ENCODE peak calls at places on chromosomes 12 and 14, in four cellular contexts. One of them, this sample, is unnamed.

GRCh38 chr14:63039800-63040380 is 5.4 kb downstream of the KCNH5 start:
- DNase-seq in H1: no peak
- DNase-seq in trophoblast cell: peak; percentile 58
- DNase-seq in mesendoderm: peak; percentile 86
- DNase-seq in this sample: no peak

GRCh38 chr12:6965026-6965661 is 5.3 kb downstream of the PHB2 start:
- DNase-seq in mesendoderm: peak; percentile 94
- DNase-seq in trophoblast cell: peak; percentile 91
- DNase-seq in H1: peak; percentile 88
- DNase-seq in this sample: peak; percentile 93

GRCh38 chr14:100548939-100549338 is 38.3 kb downstream of the BEGAIN start:
- DNase-seq in mesendoderm: no peak
- DNase-seq in H1: no peak
- DNase-seq in trophoblast cell: no peak
- DNase-seq in this sample: no peak

GRCh38 chr12:42396473-42397259 is 70.7 kb downstream of the PPHLN1 start:
- DNase-seq in mesendoderm: no peak
- DNase-seq in H1: no peak
- DNase-seq in trophoblast cell: no peak
- DNase-seq in this sample: no peak

GRCh38 chr12:53062977-53063707 is 13.3 kb downstream of the TNS2 start:
- DNase-seq in mesendoderm: no peak
- DNase-seq in H1: no peak
- DNase-seq in trophoblast cell: peak; percentile 43
- DNase-seq in this sample: no peak

GRCh38 chr14:99524804-99525698 is 43.8 kb downstream of the CCNK start:
- DNase-seq in trophoblast cell: no peak
- DNase-seq in H1: no peak
- DNase-seq in mesendoderm: peak; percentile 72
- DNase-seq in this sample: no peak

GRCh38 chr12:100493371-100494012 is 19.8 kb downstream of the NR1H4 start:
- DNase-seq in trophoblast cell: no peak
- DNase-seq in H1: no peak
- DNase-seq in mesendoderm: no peak
- DNase-seq in this sample: no peak

GRCh38 chr14:71684323-71684722 is 247.9 kb upstream of the RGS6 start:
- DNase-seq in H1: no peak
- DNase-seq in trophoblast cell: no peak
- DNase-seq in mesendoderm: no peak
- DNase-seq in this sample: no peak

GRCh38 chr12:109458771-109459208 is 18.3 kb downstream of the KCTD10 start:
- DNase-seq in H1: no peak
- DNase-seq in mesendoderm: peak; percentile 66
- DNase-seq in trophoblast cell: no peak
- DNase-seq in this sample: peak; percentile 80

GRCh38 chr12:109460538-109460937 is 16.6 kb downstream of the KCTD10 start:
- DNase-seq in mesendoderm: no peak
- DNase-seq in H1: no peak
- DNase-seq in trophoblast cell: no peak
- DNase-seq in this sample: no peak

GRCh38 chr12:109455706-109456105 is 21.4 kb downstream of the KCTD10 start:
- DNase-seq in mesendoderm: no peak
- DNase-seq in trophoblast cell: no peak
- DNase-seq in H1: no peak
- DNase-seq in this sample: no peak

GRCh38 chr12:109459247-109459646 is 17.9 kb downstream of the KCTD10 start:
- DNase-seq in H1: no peak
- DNase-seq in mesendoderm: no peak
- DNase-seq in trophoblast cell: no peak
- DNase-seq in this sample: no peak

DNA sequence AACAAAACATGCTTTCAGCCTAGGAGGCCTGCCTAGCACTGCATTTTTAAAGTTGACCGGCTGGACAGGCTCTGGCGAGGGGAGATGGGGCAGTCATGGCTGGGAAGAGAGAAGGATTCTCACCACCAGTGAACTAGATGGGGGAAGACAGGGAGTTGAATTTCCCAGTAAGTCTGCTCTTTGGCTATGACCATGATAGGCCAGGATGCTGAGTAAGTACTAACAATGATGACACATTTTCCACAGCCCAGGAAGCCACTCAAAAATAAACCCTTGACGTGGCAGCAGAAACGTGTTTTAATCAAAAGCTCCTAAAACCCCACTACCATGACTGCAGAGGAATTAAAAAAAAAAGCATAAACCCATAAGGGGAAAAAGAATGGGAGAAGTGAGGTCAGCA is 19.0 kb downstream of the KCTD10 start:
- DNase-seq in trophoblast cell: no peak
- DNase-seq in mesendoderm: no peak
- DNase-seq in H1: no peak
- DNase-seq in this sample: no peak
- H3K79me2 ChIP-seq in trophoblast cell: peaks cover 17% of the 10 kb centered on the region
- H3K79me2 ChIP-seq in mesendoderm: peaks cover 36% of the 10 kb centered on the region
- H3K79me2 ChIP-seq in H1: peaks cover 9% of the 10 kb centered on the region
- H3K79me2 ChIP-seq in this sample: peaks cover 5% of the 10 kb centered on the region

DNA sequence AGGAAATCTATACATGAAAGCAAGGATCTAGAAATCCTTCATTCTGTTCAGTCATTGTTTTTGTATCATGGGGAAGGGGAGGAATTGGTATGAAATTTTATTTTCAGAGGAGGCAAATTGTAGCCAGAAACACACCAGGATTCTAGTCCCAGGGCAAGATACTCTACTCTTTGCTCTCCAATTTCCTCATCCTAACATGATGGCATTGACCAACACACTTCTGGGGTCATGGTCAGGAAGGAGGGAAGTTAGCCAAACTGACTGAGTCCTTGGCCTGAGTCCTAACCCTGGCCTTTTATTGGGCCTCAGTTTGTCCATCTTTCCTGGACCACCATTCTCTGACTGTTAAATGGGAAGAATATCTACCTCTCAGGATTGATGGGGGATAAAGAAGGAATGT is 65.5 kb downstream of the BBS10 start:
- DNase-seq in mesendoderm: no peak
- DNase-seq in H1: no peak
- DNase-seq in trophoblast cell: no peak
- DNase-seq in this sample: no peak
- H2AK5ac ChIP-seq in mesendoderm: no peak overlapping the region
- H2AK5ac ChIP-seq in H1: no peak overlapping the region
- H2AK5ac ChIP-seq in trophoblast cell: no peak overlapping the region
- H2AK5ac ChIP-seq in this sample: no peak overlapping the region

GRCh38 chr14:103330536-103330935 is 3.5 kb upstream of the EIF5 start:
- DNase-seq in H1: no peak
- DNase-seq in mesendoderm: no peak
- DNase-seq in trophoblast cell: no peak
- DNase-seq in this sample: no peak

GRCh38 chr14:103336191-103336590 is 2.2 kb downstream of the EIF5 start:
- DNase-seq in trophoblast cell: no peak
- DNase-seq in H1: no peak
- DNase-seq in mesendoderm: no peak
- DNase-seq in this sample: no peak

GRCh38 chr14:103334644-103335603 is 887 bp downstream of the EIF5 start:
- DNase-seq in H1: no peak
- DNase-seq in trophoblast cell: peak; percentile 65
- DNase-seq in mesendoderm: peak; percentile 63
- DNase-seq in this sample: no peak

GRCh38 chr14:103332143-103332919 is 1.7 kb upstream of the EIF5 start:
- DNase-seq in mesendoderm: no peak
- DNase-seq in H1: no peak
- DNase-seq in trophoblast cell: no peak
- DNase-seq in this sample: no peak

GRCh38 chr14:103333754-103334643 is at the start of gene EIF5:
- DNase-seq in H1: peak; percentile 98
- DNase-seq in trophoblast cell: peak; percentile 99
- DNase-seq in mesendoderm: peak; percentile 99
- DNase-seq in this sample: peak; percentile 98
- H3K79me2 ChIP-seq in H1: peaks cover 8% of the 10 kb centered on the region
- H3K79me2 ChIP-seq in trophoblast cell: peaks cover 16% of the 10 kb centered on the region
- H3K79me2 ChIP-seq in mesendoderm: peaks cover 24% of the 10 kb centered on the region
- H3K79me2 ChIP-seq in this sample: peaks cover 7% of the 10 kb centered on the region

GRCh38 chr12:119869720-119870119 is 7.4 kb downstream of the CIT start:
- DNase-seq in mesendoderm: no peak
- DNase-seq in trophoblast cell: peak; percentile 27
- DNase-seq in H1: no peak
- DNase-seq in this sample: no peak

GRCh38 chr12:119870462-119870861 is 6.7 kb downstream of the CIT start:
- DNase-seq in trophoblast cell: no peak
- DNase-seq in H1: no peak
- DNase-seq in mesendoderm: no peak
- DNase-seq in this sample: no peak

GRCh38 chr12:119864591-119864990 is 12.5 kb downstream of the CIT start:
- DNase-seq in trophoblast cell: no peak
- DNase-seq in H1: no peak
- DNase-seq in mesendoderm: no peak
- DNase-seq in this sample: no peak

DNA sequence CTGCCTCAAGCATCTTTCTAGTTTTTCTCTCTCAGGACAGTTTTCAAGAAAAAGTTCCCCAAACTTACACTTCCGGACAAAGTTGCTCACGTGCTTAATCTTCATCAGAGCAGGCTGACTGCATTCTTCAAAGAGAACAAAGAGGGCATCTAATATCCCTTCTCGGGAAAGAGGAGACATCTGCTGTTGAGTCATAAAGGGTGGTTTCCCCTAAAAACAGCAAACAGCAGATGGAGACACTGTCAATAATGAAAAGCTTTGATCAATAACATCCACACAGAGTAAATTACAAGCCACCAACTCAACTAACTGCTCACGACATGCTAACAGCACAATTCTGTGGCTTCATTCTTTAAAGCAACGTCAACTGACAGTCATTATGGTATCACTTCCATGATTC is 8.1 kb downstream of the CIT start:
- DNase-seq in trophoblast cell: no peak
- DNase-seq in H1: no peak
- DNase-seq in mesendoderm: no peak
- DNase-seq in this sample: no peak
- H2AK5ac ChIP-seq in trophoblast cell: no peak overlapping the region
- H2AK5ac ChIP-seq in H1: no peak overlapping the region
- H2AK5ac ChIP-seq in mesendoderm: no peak overlapping the region
- H2AK5ac ChIP-seq in this sample: no peak overlapping the region

DNA sequence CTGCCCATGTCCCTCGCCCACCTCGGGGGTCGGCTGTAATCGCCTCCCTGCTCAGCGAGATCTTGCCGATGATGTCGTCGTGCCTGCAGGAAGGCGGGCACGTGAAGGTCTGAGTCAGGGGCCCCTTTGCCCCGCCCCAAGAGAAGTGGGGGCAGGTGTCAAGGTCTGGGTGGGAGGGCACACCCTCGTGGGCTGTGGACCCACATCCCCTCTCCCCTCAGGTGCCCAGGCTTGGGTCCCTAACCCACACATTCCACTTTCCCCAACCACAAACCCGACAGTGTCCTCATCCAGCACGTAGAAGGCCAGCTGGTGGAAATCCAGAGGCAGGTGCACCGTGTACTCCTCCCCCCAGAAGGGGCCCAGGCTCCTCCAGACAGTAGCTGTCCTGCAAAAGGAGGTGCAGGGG is 7.8 kb downstream of the RASAL1 start:
- DNase-seq in mesendoderm: no peak
- DNase-seq in H1: no peak
- DNase-seq in trophoblast cell: no peak
- DNase-seq in this sample: no peak
- H3K79me2 ChIP-seq in mesendoderm: no peaks in the 10 kb centered on the region
- H3K79me2 ChIP-seq in H1: no peaks in the 10 kb centered on the region
- H3K79me2 ChIP-seq in trophoblast cell: no peaks in the 10 kb centered on the region
- H3K79me2 ChIP-seq in this sample: no peaks in the 10 kb centered on the region

DNA sequence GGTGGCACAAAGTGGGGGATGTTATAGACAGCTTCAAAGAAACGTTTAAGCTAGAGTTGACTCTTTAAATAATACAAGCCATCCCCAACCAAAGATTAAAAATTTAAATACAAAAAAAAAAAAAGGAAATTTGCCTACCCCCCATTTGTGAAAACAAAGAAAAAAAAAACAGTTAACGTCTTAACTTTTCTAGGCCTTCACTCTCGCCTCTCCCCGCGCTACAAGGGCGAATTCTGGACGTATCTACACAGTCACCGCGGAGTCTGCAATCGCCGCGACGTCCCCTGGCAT is 528 bp upstream of the NUDT4 start:
- DNase-seq in H1: no peak
- DNase-seq in mesendoderm: no peak
- DNase-seq in trophoblast cell: no peak
- DNase-seq in this sample: no peak
- H2AK5ac ChIP-seq in H1: no peak overlapping the region
- H2AK5ac ChIP-seq in mesendoderm: no peak overlapping the region
- H2AK5ac ChIP-seq in trophoblast cell: no peak overlapping the region
- H2AK5ac ChIP-seq in this sample: no peak overlapping the region

DNA sequence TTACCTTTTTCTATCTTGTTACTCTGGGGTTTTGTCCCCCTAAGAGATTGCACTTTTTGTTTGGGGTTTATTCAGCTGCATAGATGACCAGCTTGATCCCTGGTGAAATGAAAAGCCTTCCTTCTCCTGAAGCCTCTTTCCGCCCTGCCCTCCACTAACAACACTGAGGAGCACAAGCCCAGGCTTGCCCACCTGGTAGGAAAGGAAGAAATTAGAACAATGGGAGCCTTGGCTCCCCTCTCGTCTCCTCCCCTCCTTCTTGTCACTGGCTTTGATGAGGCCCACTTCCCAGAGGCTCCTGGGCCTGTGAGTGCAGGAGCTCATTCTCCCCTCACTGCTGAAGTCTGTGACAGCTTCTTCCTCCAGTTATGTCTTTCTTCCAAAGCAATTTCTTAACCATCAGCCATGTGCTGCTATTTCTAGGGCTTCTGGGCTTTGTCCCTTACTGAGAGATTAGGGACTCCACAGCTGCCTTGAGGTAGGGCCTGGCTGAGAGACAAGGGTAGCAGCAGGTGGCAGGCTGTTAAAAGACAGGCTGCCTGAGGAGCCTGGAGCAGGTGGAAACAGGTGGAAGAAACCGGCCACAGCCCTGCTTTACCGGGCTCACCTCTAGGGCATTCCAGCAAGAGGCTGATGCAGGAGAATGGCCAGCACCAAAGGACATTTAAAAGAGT is 53.7 kb upstream of the SRSF5 start:
- DNase-seq in H1: peak; percentile 67
- DNase-seq in trophoblast cell: no peak
- DNase-seq in mesendoderm: peak; percentile 75
- DNase-seq in this sample: peak; percentile 88
- H3K79me2 ChIP-seq in H1: no peaks in the 10 kb centered on the region
- H3K79me2 ChIP-seq in trophoblast cell: no peaks in the 10 kb centered on the region
- H3K79me2 ChIP-seq in mesendoderm: no peaks in the 10 kb centered on the region
- H3K79me2 ChIP-seq in this sample: no peaks in the 10 kb centered on the region